ENCODE peak calls at places on chromosomes 2 and 18, in ten cellular contexts. One of them, this sample, is unnamed.

GRCh38 chr2:72048881-72049477 is 98.7 kb downstream of the CYP26B1 start:
- DNase-seq in PC-9: no peak
- DNase-seq in stomach: no peak
- DNase-seq in progenitor cell of endocrine pancreas: no peak
- DNase-seq in AG10803: no peak
- DNase-seq in brain microvascular endothelial cell: no peak
- DNase-seq in natural killer cell: no peak
- DNase-seq in cardiac fibroblast: no peak
- DNase-seq in BJ: no peak
- DNase-seq in body of pancreas: no peak
- DNase-seq in this sample: no peak

GRCh38 chr18:50659091-50660003 is 99.5 kb downstream of the MAPK4 start:
- DNase-seq in stomach: no peak
- DNase-seq in AG10803: no peak
- DNase-seq in body of pancreas: no peak
- DNase-seq in cardiac fibroblast: peak
- DNase-seq in BJ: no peak
- DNase-seq in natural killer cell: no peak
- DNase-seq in PC-9: no peak
- DNase-seq in progenitor cell of endocrine pancreas: no peak
- DNase-seq in brain microvascular endothelial cell: peak
- DNase-seq in this sample: no peak

GRCh38 chr2:218536804-218537494 is 31.2 kb downstream of the USP37 start:
- DNase-seq in natural killer cell: no peak
- DNase-seq in AG10803: no peak
- DNase-seq in progenitor cell of endocrine pancreas: no peak
- DNase-seq in stomach: no peak
- DNase-seq in body of pancreas: no peak
- DNase-seq in cardiac fibroblast: peak
- DNase-seq in PC-9: no peak
- DNase-seq in BJ: no peak
- DNase-seq in brain microvascular endothelial cell: no peak
- DNase-seq in this sample: no peak

GRCh38 chr2:172461591-172462392 is 34.4 kb downstream of the ITGA6 start:
- DNase-seq in progenitor cell of endocrine pancreas: peak
- DNase-seq in body of pancreas: peak
- DNase-seq in stomach: peak
- DNase-seq in cardiac fibroblast: peak
- DNase-seq in brain microvascular endothelial cell: no peak
- DNase-seq in BJ: no peak
- DNase-seq in PC-9: no peak
- DNase-seq in AG10803: peak
- DNase-seq in natural killer cell: peak
- DNase-seq in this sample: peak

GRCh38 chr18:25651553-25651952 is 299.6 kb upstream of the ZNF521 start:
- DNase-seq in cardiac fibroblast: no peak
- DNase-seq in progenitor cell of endocrine pancreas: no peak
- DNase-seq in PC-9: no peak
- DNase-seq in stomach: no peak
- DNase-seq in natural killer cell: no peak
- DNase-seq in brain microvascular endothelial cell: no peak
- DNase-seq in BJ: no peak
- DNase-seq in AG10803: no peak
- DNase-seq in body of pancreas: no peak
- DNase-seq in this sample: no peak

GRCh38 chr2:45388541-45389100 is 222.4 kb downstream of the SRBD1 start:
- DNase-seq in natural killer cell: no peak
- DNase-seq in progenitor cell of endocrine pancreas: no peak
- DNase-seq in AG10803: no peak
- DNase-seq in BJ: no peak
- DNase-seq in cardiac fibroblast: no peak
- DNase-seq in brain microvascular endothelial cell: no peak
- DNase-seq in PC-9: no peak
- DNase-seq in body of pancreas: no peak
- DNase-seq in stomach: no peak
- DNase-seq in this sample: no peak

GRCh38 chr2:15814406-15814805 is 125.9 kb upstream of the MYCN start:
- DNase-seq in AG10803: no peak
- DNase-seq in BJ: no peak
- DNase-seq in natural killer cell: no peak
- DNase-seq in brain microvascular endothelial cell: no peak
- DNase-seq in PC-9: no peak
- DNase-seq in progenitor cell of endocrine pancreas: no peak
- DNase-seq in cardiac fibroblast: no peak
- DNase-seq in stomach: no peak
- DNase-seq in body of pancreas: no peak
- DNase-seq in this sample: no peak

GRCh38 chr2:55618025-55618648 is 715 bp upstream of the PPP4R3B start:
- DNase-seq in cardiac fibroblast: no peak
- DNase-seq in BJ: no peak
- DNase-seq in brain microvascular endothelial cell: peak
- DNase-seq in AG10803: peak
- DNase-seq in stomach: no peak
- DNase-seq in body of pancreas: peak
- DNase-seq in natural killer cell: no peak
- DNase-seq in PC-9: peak
- DNase-seq in progenitor cell of endocrine pancreas: no peak
- DNase-seq in this sample: no peak

GRCh38 chr2:160306985-160307384 is 106.9 kb upstream of the ITGB6 start:
- DNase-seq in AG10803: peak
- DNase-seq in progenitor cell of endocrine pancreas: no peak
- DNase-seq in body of pancreas: peak
- DNase-seq in PC-9: no peak
- DNase-seq in cardiac fibroblast: peak
- DNase-seq in BJ: peak
- DNase-seq in natural killer cell: no peak
- DNase-seq in brain microvascular endothelial cell: no peak
- DNase-seq in stomach: no peak
- DNase-seq in this sample: no peak

GRCh38 chr2:74583504-74583903 is 29.0 kb downstream of the DOK1 start:
- DNase-seq in natural killer cell: no peak
- DNase-seq in progenitor cell of endocrine pancreas: no peak
- DNase-seq in AG10803: peak
- DNase-seq in cardiac fibroblast: peak
- DNase-seq in PC-9: peak
- DNase-seq in stomach: no peak
- DNase-seq in brain microvascular endothelial cell: peak
- DNase-seq in body of pancreas: no peak
- DNase-seq in BJ: no peak
- DNase-seq in this sample: no peak

GRCh38 chr2:168220971-168221819 is 26.2 kb downstream of the STK39 start:
- DNase-seq in stomach: no peak
- DNase-seq in PC-9: no peak
- DNase-seq in cardiac fibroblast: peak
- DNase-seq in progenitor cell of endocrine pancreas: no peak
- DNase-seq in natural killer cell: no peak
- DNase-seq in AG10803: no peak
- DNase-seq in BJ: no peak
- DNase-seq in brain microvascular endothelial cell: no peak
- DNase-seq in body of pancreas: peak
- DNase-seq in this sample: no peak

GRCh38 chr2:35314049-35314448 is 1041.5 kb upstream of the CRIM1 start:
- DNase-seq in PC-9: no peak
- DNase-seq in BJ: no peak
- DNase-seq in cardiac fibroblast: no peak
- DNase-seq in brain microvascular endothelial cell: no peak
- DNase-seq in stomach: no peak
- DNase-seq in AG10803: no peak
- DNase-seq in progenitor cell of endocrine pancreas: no peak
- DNase-seq in natural killer cell: no peak
- DNase-seq in body of pancreas: no peak
- DNase-seq in this sample: no peak

GRCh38 chr18:34251919-34252318 is 27.2 kb upstream of the NOL4 start:
- DNase-seq in progenitor cell of endocrine pancreas: no peak
- DNase-seq in stomach: no peak
- DNase-seq in BJ: no peak
- DNase-seq in AG10803: no peak
- DNase-seq in natural killer cell: no peak
- DNase-seq in brain microvascular endothelial cell: no peak
- DNase-seq in cardiac fibroblast: no peak
- DNase-seq in PC-9: no peak
- DNase-seq in body of pancreas: no peak
- DNase-seq in this sample: no peak

GRCh38 chr2:207881902-207882301 is 112.2 kb upstream of the FZD5 start:
- DNase-seq in AG10803: peak
- DNase-seq in BJ: peak
- DNase-seq in body of pancreas: no peak
- DNase-seq in brain microvascular endothelial cell: no peak
- DNase-seq in progenitor cell of endocrine pancreas: no peak
- DNase-seq in stomach: no peak
- DNase-seq in PC-9: no peak
- DNase-seq in cardiac fibroblast: no peak
- DNase-seq in natural killer cell: no peak
- DNase-seq in this sample: no peak

GRCh38 chr18:29874519-29875098 is 1167.9 kb downstream of the DSC3 start:
- DNase-seq in natural killer cell: no peak
- DNase-seq in cardiac fibroblast: peak
- DNase-seq in stomach: no peak
- DNase-seq in brain microvascular endothelial cell: no peak
- DNase-seq in BJ: no peak
- DNase-seq in PC-9: no peak
- DNase-seq in progenitor cell of endocrine pancreas: peak
- DNase-seq in AG10803: peak
- DNase-seq in body of pancreas: peak
- DNase-seq in this sample: peak

GRCh38 chr2:25976884-25977741 is 5.2 kb downstream of the KIF3C start:
- DNase-seq in PC-9: peak
- DNase-seq in cardiac fibroblast: peak
- DNase-seq in body of pancreas: no peak
- DNase-seq in stomach: no peak
- DNase-seq in natural killer cell: no peak
- DNase-seq in BJ: no peak
- DNase-seq in brain microvascular endothelial cell: no peak
- DNase-seq in progenitor cell of endocrine pancreas: no peak
- DNase-seq in AG10803: no peak
- DNase-seq in this sample: no peak

GRCh38 chr2:104853401-104853925 is 452 bp upstream of the POU3F3 start:
- DNase-seq in AG10803: no peak
- DNase-seq in stomach: no peak
- DNase-seq in cardiac fibroblast: no peak
- DNase-seq in BJ: no peak
- DNase-seq in body of pancreas: no peak
- DNase-seq in natural killer cell: no peak
- DNase-seq in brain microvascular endothelial cell: no peak
- DNase-seq in progenitor cell of endocrine pancreas: no peak
- DNase-seq in PC-9: no peak
- DNase-seq in this sample: no peak

GRCh38 chr18:69484699-69485396 is 84.2 kb downstream of the DOK6 start:
- DNase-seq in cardiac fibroblast: peak
- DNase-seq in natural killer cell: no peak
- DNase-seq in stomach: no peak
- DNase-seq in progenitor cell of endocrine pancreas: no peak
- DNase-seq in AG10803: peak
- DNase-seq in body of pancreas: no peak
- DNase-seq in BJ: peak
- DNase-seq in brain microvascular endothelial cell: peak
- DNase-seq in PC-9: no peak
- DNase-seq in this sample: no peak

GRCh38 chr18:48222118-48222517 is 187.1 kb downstream of the ZBTB7C start:
- DNase-seq in cardiac fibroblast: peak
- DNase-seq in stomach: peak
- DNase-seq in BJ: no peak
- DNase-seq in AG10803: peak
- DNase-seq in PC-9: peak
- DNase-seq in progenitor cell of endocrine pancreas: no peak
- DNase-seq in natural killer cell: no peak
- DNase-seq in body of pancreas: peak
- DNase-seq in brain microvascular endothelial cell: peak
- DNase-seq in this sample: no peak

GRCh38 chr2:60075048-60075447 is 478.4 kb downstream of the BCL11A start:
- DNase-seq in body of pancreas: no peak
- DNase-seq in PC-9: no peak
- DNase-seq in progenitor cell of endocrine pancreas: no peak
- DNase-seq in brain microvascular endothelial cell: no peak
- DNase-seq in natural killer cell: no peak
- DNase-seq in stomach: no peak
- DNase-seq in cardiac fibroblast: no peak
- DNase-seq in AG10803: no peak
- DNase-seq in BJ: no peak
- DNase-seq in this sample: no peak
- TF ChIP-seq CTCF in body of pancreas: no peak
- TF ChIP-seq CTCF in PC-9: no peak
- TF ChIP-seq CTCF in progenitor cell of endocrine pancreas: no peak
- TF ChIP-seq CTCF in brain microvascular endothelial cell: no peak
- TF ChIP-seq CTCF in natural killer cell: no peak
- TF ChIP-seq CTCF in stomach: no peak
- TF ChIP-seq CTCF in cardiac fibroblast: no peak
- TF ChIP-seq CTCF in AG10803: no peak
- TF ChIP-seq CTCF in BJ: no peak
- TF ChIP-seq CTCF in this sample: no peak

GRCh38 chr2:206502729-206503128 is 59.4 kb downstream of the ADAM23 start:
- DNase-seq in progenitor cell of endocrine pancreas: no peak
- DNase-seq in AG10803: no peak
- DNase-seq in stomach: no peak
- DNase-seq in cardiac fibroblast: no peak
- DNase-seq in PC-9: no peak
- DNase-seq in body of pancreas: no peak
- DNase-seq in brain microvascular endothelial cell: no peak
- DNase-seq in natural killer cell: no peak
- DNase-seq in BJ: no peak
- DNase-seq in this sample: no peak
- TF ChIP-seq CTCF in progenitor cell of endocrine pancreas: no peak
- TF ChIP-seq CTCF in AG10803: no peak
- TF ChIP-seq CTCF in stomach: no peak
- TF ChIP-seq CTCF in cardiac fibroblast: no peak
- TF ChIP-seq CTCF in PC-9: peak
- TF ChIP-seq CTCF in body of pancreas: no peak
- TF ChIP-seq CTCF in brain microvascular endothelial cell: no peak
- TF ChIP-seq CTCF in natural killer cell: no peak
- TF ChIP-seq CTCF in BJ: no peak
- TF ChIP-seq CTCF in this sample: no peak

GRCh38 chr18:59547691-59548182 is 149.5 kb downstream of the CCBE1 start:
- DNase-seq in progenitor cell of endocrine pancreas: no peak
- DNase-seq in natural killer cell: no peak
- DNase-seq in PC-9: no peak
- DNase-seq in AG10803: peak
- DNase-seq in BJ: peak
- DNase-seq in body of pancreas: peak
- DNase-seq in brain microvascular endothelial cell: peak
- DNase-seq in stomach: no peak
- DNase-seq in cardiac fibroblast: peak
- DNase-seq in this sample: no peak
- TF ChIP-seq CTCF in progenitor cell of endocrine pancreas: no peak
- TF ChIP-seq CTCF in natural killer cell: no peak
- TF ChIP-seq CTCF in PC-9: no peak
- TF ChIP-seq CTCF in AG10803: peak
- TF ChIP-seq CTCF in BJ: peak
- TF ChIP-seq CTCF in body of pancreas: no peak
- TF ChIP-seq CTCF in brain microvascular endothelial cell: peak
- TF ChIP-seq CTCF in stomach: no peak
- TF ChIP-seq CTCF in cardiac fibroblast: no peak
- TF ChIP-seq CTCF in this sample: no peak

DNA sequence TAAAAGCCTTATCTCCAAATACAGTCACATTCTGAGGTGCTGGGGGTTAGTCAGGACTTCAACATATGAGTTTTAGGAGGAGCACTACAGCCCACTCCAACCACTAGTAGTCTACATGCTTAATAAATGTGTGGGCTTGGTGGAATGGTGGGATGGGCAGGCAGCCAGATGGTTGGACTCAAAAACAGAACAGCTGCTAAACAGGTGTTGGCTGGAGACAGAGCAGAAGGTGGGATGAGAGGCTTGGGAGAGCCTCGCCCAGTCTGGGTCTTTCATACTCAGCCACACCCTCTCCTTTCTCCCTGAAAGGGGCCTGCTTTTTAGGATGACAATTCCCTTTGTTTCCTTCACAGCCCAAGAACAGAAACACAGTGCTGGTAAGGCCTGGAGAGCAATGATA is 143.9 kb upstream of the KLHL29 start:
- DNase-seq in progenitor cell of endocrine pancreas: no peak
- DNase-seq in cardiac fibroblast: no peak
- DNase-seq in brain microvascular endothelial cell: no peak
- DNase-seq in body of pancreas: no peak
- DNase-seq in AG10803: peak
- DNase-seq in natural killer cell: no peak
- DNase-seq in PC-9: no peak
- DNase-seq in stomach: no peak
- DNase-seq in BJ: no peak
- DNase-seq in this sample: no peak
- TF ChIP-seq CTCF in progenitor cell of endocrine pancreas: no peak
- TF ChIP-seq CTCF in cardiac fibroblast: no peak
- TF ChIP-seq CTCF in brain microvascular endothelial cell: no peak
- TF ChIP-seq CTCF in body of pancreas: no peak
- TF ChIP-seq CTCF in AG10803: no peak
- TF ChIP-seq CTCF in natural killer cell: no peak
- TF ChIP-seq CTCF in PC-9: no peak
- TF ChIP-seq CTCF in stomach: no peak
- TF ChIP-seq CTCF in BJ: no peak
- TF ChIP-seq CTCF in this sample: no peak